ENCODE peak calls at places on chromosomes 16 and 17, in four cellular contexts. V, B, N and R are unnamed samples.

GRCh38 chr17:75561927-75562603 is 25.5 kb upstream of the MYO15B start:
- DNase-seq in V (no peak), B (no peak), N (no peak), R (no peak)

GRCh38 chr16:9578459-9578858 is 487.0 kb downstream of the HAPSTR1 start:
- DNase-seq in V (no peak), B (no peak), N (no peak), R (no peak)

GRCh38 chr17:48747445-48748363 is 19.2 kb upstream of the HOXB13 start:
- DNase-seq in V (no peak), B (no peak), N (peak), R (peak)

GRCh38 chr17:78237403-78238012 is 6.1 kb downstream of the TMEM235 start:
- DNase-seq in V (no peak), B (no peak), N (no peak), R (no peak)

GRCh38 chr16:67199011-67199807 is at the start of gene ELMO3:
- DNase-seq in V (no peak), B (no peak), N (peak), R (peak)

GRCh38 chr16:20308801-20309590 is 18.3 kb downstream of the GP2 start:
- DNase-seq in V (no peak), B (no peak), N (no peak), R (no peak)

GRCh38 chr17:61456688-61457225 is 4.5 kb downstream of the TBX4 start:
- DNase-seq in V (no peak), B (no peak), N (no peak), R (no peak)

GRCh38 chr17:50206604-50207293 is 5.3 kb upstream of the COL1A1 start:
- DNase-seq in V (peak), B (no peak), N (peak), R (peak)

GRCh38 chr17:34254651-34255380 is at the start of gene CCL2:
- DNase-seq in V (peak), B (peak), N (peak), R (peak)

GRCh38 chr16:76293980-76294690 is 16.9 kb downstream of the CNTNAP4 start:
- DNase-seq in V (no peak), B (no peak), N (no peak), R (no peak)

GRCh38 chr17:77132411-77133086 is 8.2 kb upstream of the SEC14L1 start:
- DNase-seq in V (no peak), B (no peak), N (no peak), R (no peak)

GRCh38 chr16:88864521-88864920 is 1.9 kb downstream of the PABPN1L start:
- DNase-seq in V (no peak), B (no peak), N (no peak), R (no peak)

GRCh38 chr17:76327689-76328088 is 19.6 kb upstream of the QRICH2 start:
- DNase-seq in V (no peak), B (no peak), N (no peak), R (no peak)

GRCh38 chr16:58196898-58197313 is 1.0 kb downstream of the CSNK2A2 start:
- DNase-seq in V (peak), B (no peak), N (no peak), R (peak)

GRCh38 chr16:17070882-17071592 is 399.7 kb downstream of the XYLT1 start:
- DNase-seq in V (no peak), B (no peak), N (peak), R (peak)

GRCh38 chr17:9022553-9023388 is 1.5 kb downstream of the NTN1 start:
- DNase-seq in V (no peak), B (no peak), N (peak), R (peak)

GRCh38 chr16:56013962-56014552 is 138.9 kb upstream of the CES5A start:
- DNase-seq in V (peak), B (peak), N (peak), R (peak)

GRCh38 chr17:78707016-78707415 is 75.1 kb downstream of the CYTH1 start:
- DNase-seq in V (no peak), B (no peak), N (no peak), R (no peak)

GRCh38 chr16:79628501-79628975 is 28.0 kb upstream of the MAF start:
- DNase-seq in V (peak), B (no peak), N (no peak), R (peak)

GRCh38 chr16:48099455-48099854 is 56.3 kb downstream of the ABCC12 start:
- DNase-seq in V (no peak), B (no peak), N (peak), R (peak)

GRCh38 chr17:44308865-44309264 is 464 bp downstream of the RUNDC3A start:
- DNase-seq in V (no peak), B (no peak), N (peak), R (no peak)

GRCh38 chr16:62135903-62136302 is 99.7 kb upstream of the CDH8 start:
- DNase-seq in V (no peak), B (no peak), N (no peak), R (no peak)

GRCh38 chr17:61324540-61324868 is 75.1 kb upstream of the TBX2 start:
- DNase-seq in V (peak), B (no peak), N (no peak), R (no peak)

GRCh38 chr17:39665642-39666221 is 583 bp downstream of the TCAP start:
- DNase-seq in V (no peak), B (no peak), N (peak), R (no peak)

GRCh38 chr17:79036609-79037008 is 12.6 kb downstream of the C1QTNF1 start:
- DNase-seq in V (peak), B (no peak), N (no peak), R (no peak)

GRCh38 chr16:54050281-54051210 is 236.0 kb downstream of the IRX3 start:
- DNase-seq in V (no peak), B (no peak), N (peak), R (peak)

GRCh38 chr16:71670537-71670936 is 44.6 kb downstream of the MARVELD3 start:
- DNase-seq in V (no peak), B (no peak), N (no peak), R (no peak)

GRCh38 chr17:42221886-42222745 is 27.8 kb upstream of the GHDC start:
- DNase-seq in V (peak), B (peak), N (peak), R (peak)

GRCh38 chr17:21124096-21124495 is 2.7 kb upstream of the DHRS7B start:
- DNase-seq in V (no peak), B (no peak), N (peak), R (no peak)

GRCh38 chr16:8951447-8952280 is 12.0 kb downstream of the USP7 start:
- DNase-seq in V (no peak), B (no peak), N (no peak), R (no peak)

GRCh38 chr17:1188812-1189211 is 9.0 kb upstream of the ABR start:
- DNase-seq in V (peak), B (no peak), N (no peak), R (no peak)

GRCh38 chr16:50961944-50962343 is 189.1 kb downstream of the SALL1 start:
- DNase-seq in V (no peak), B (no peak), N (no peak), R (no peak)

GRCh38 chr16:9813665-9814064 is 368.6 kb downstream of the GRIN2A start:
- DNase-seq in V (no peak), B (no peak), N (no peak), R (no peak)

GRCh38 chr17:46078675-46079074 is 79.6 kb downstream of the STH start:
- DNase-seq in V (no peak), B (no peak), N (no peak), R (no peak)

GRCh38 chr17:63399856-63400255 is 46.2 kb downstream of the CYB561 start:
- DNase-seq in V (peak), B (no peak), N (no peak), R (peak)

GRCh38 chr17:50864747-50865059 is 1.5 kb downstream of the TOB1 start:
- DNase-seq in V (no peak), B (no peak), N (no peak), R (no peak)

GRCh38 chr16:4352843-4353242 is 1.7 kb upstream of the PAM16 start:
- DNase-seq in V (no peak), B (no peak), N (no peak), R (no peak)

GRCh38 chr16:4351880-4352279 is 759 bp upstream of the PAM16 start:
- DNase-seq in V (peak), B (no peak), N (no peak), R (no peak)

GRCh38 chr16:4349332-4349731 is 1.8 kb downstream of the PAM16 start:
- DNase-seq in V (no peak), B (no peak), N (no peak), R (no peak)

GRCh38 chr16:4350365-4350786 is 745 bp downstream of the PAM16 start:
- DNase-seq in V (no peak), B (no peak), N (no peak), R (no peak)

GRCh38 chr16:4350787-4351659 is at the start of gene PAM16:
- DNase-seq in V (peak), B (peak), N (peak), R (peak)
- H3K56ac ChIP-seq in V (peak), B (peak), N (no peak), R (peak)

DNA sequence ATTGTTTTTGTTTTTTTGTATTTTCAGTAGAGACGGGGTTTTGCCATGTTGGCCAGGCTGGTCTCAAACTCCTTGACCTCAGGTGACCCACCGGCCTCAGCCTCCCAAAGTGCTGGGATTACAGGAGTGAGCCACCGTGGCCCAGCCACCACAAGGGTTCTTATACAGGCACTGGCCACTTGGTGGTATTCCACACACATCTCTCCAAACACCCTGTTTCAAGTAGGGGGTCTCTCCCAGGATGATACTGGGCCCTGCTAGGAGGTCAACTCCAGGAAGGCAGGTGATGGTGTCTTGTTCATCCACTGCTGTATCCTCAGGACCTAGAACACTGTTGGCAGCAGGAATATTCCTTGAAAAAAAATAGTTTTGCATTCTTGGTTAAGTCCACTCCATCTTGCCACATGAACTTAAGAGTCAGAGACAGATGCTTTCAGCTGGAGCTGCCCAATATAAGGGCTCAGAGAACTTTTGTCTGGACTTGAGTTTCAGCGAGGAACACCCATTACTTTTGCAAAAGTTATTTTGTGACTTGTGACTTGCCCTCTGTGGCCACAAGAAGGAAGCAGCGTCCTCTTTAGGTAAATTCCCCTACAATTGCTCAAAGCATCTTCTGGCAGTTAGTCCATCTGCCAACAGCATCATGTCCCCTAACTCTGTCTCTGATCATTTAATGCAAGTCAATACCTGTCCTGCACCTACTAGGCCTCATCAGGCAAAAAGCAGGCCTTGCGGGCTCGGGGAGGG is 7.4 kb upstream of the EEF2K start:
- DNase-seq in V (peak), B (no peak), N (peak), R (no peak)
- H2BK15ac ChIP-seq in V (peak), B (no peak), N (no peak), R (no peak)

GRCh38 chr17:53900951-53901350 is 78.2 kb downstream of the KIF2B start:
- DNase-seq in V (no peak), B (no peak), N (no peak), R (no peak)
- H3K56ac ChIP-seq in V (no peak), B (no peak), N (no peak), R (no peak)

DNA sequence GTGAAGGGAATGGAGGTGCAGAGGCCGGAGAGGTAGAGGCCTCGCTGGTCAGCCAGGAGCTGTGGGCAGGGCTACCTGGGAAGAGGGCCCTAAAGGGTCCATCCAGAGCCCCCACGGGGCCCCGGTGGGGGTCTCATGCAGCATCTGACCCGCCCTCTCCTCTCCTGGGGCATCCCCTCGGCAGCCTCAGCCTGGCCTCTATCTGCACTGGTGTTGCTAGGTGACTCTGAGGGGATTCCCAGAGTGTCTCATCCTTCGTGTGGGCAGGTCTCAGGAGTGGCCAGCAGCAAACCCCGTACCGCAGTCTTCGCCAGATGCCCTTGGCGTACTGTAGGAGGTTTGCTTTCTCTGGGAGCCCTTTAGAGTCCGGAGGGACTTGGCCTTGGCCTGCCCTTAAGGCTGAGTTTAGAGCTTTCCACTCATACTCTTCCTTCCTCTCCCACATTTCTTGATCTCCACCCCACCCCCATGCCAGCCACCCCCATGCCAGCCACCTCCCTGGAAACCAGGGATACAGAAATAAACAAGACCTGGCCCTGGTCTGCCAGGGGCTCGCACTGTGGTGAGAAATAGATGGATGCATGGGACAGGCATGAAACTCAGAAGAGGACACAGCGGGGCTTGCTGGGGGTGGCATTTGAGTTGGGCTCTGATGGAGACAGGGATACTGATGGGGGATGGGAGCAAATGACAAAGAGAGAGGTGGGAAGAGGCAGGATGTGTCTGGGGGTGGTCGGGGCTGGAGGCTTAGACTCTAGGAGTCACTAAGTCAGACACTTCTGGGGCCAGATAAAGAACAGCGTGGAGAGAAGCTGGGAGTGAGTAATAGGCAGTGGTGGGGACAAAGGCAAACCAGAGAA is 9.9 kb downstream of the SLC5A10 start:
- DNase-seq in V (peak), B (no peak), N (no peak), R (peak)
- H2BK15ac ChIP-seq in V (no peak), B (no peak), N (no peak), R (no peak)

GRCh38 chr16:31268033-31268365 is 8.2 kb downstream of the ITGAM start:
- DNase-seq in V (no peak), B (no peak), N (peak), R (no peak)

GRCh38 chr16:31267332-31268032 is 7.7 kb downstream of the ITGAM start:
- DNase-seq in V (no peak), B (no peak), N (peak), R (peak)

GRCh38 chr16:31268891-31269290 is 9.1 kb downstream of the ITGAM start:
- DNase-seq in V (no peak), B (no peak), N (peak), R (no peak)

GRCh38 chr16:31270795-31271194 is 11.0 kb downstream of the ITGAM start:
- DNase-seq in V (no peak), B (no peak), N (no peak), R (no peak)

DNA sequence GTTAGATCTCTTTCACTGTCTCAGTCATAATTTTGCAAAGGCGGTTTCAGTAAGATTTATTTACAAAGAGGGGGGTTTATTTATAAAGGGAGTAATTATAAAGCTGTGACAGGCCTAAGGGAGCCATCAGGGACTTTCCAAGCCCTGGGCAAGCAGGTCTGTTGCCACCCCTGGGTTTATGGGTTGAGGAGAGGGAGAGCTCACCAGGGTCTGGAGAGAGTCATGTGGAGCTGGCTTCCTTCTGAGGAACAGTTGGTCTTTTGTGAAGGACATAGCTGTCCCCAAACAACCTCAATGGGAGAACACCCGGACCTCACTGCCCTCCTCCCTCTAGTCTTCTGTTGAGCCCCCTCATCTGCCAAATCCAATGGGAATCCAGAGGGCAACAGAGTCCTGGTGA is 9.8 kb downstream of the ITGAM start:
- DNase-seq in V (no peak), B (no peak), N (no peak), R (no peak)
- H3K56ac ChIP-seq in V (no peak), B (no peak), N (no peak), R (no peak)

GRCh38 chr16:2717360-2718263 is 2.4 kb downstream of the PRSS27 start:
- DNase-seq in V (no peak), B (no peak), N (no peak), R (no peak)

GRCh38 chr16:2720063-2720455 is at the start of gene PRSS27:
- DNase-seq in V (no peak), B (no peak), N (no peak), R (no peak)

GRCh38 chr16:2724088-2724676 is 4.2 kb upstream of the PRSS27 start:
- DNase-seq in V (no peak), B (no peak), N (no peak), R (no peak)

GRCh38 chr16:2719328-2720062 is 529 bp downstream of the PRSS27 start:
- DNase-seq in V (no peak), B (no peak), N (no peak), R (no peak)

DNA sequence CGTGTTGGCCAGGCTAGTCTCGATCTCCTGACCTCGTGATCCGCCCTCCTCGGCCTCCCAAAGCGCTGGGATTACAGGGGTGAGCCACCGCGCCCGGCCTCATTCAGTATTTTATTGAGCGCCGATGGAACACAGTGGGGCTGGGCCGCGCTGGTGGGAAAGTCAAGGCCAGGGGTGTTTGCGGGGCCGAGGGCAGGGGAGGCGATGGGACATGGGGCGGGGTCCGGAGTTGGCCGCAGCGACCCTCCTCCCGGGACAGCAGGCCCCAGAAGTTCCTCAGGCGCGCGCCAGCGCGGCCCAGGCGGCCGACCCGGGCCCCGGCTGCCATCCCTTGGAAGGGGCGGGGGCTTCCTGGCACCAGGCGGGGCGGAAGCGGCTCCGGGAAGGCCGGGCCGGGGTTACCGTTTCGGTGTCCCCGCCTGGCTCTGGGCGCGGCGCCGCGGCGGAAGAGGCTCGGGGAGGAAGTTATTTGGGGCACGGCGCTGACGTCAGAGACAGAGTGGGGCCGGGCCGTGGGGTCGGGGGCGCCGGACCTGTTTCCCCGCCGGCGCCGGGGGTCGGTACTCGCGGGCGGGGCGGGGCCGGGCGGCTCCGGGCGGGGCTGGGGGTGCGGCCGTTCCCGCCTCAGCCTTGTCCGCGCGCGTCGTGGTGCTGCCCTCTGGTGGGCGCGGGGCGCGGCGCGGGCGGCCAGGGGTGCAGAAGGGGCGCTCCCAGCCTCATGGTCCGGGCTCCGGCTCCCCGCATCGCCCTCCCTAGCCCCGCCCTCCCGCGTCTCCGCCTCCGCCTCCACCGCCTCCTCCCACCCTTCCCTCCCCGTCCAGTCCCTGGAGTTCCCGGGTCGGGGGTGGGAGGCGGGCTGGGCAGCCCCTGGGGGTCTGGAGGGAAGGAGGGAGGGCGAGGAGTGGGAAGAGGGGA is 952 bp upstream of the PRSS27 start:
- DNase-seq in V (peak), B (peak), N (peak), R (peak)
- H2BK15ac ChIP-seq in V (no peak), B (no peak), N (no peak), R (no peak)